ENCODE peak calls at places on chromosomes 3 and 15, in eight cellular contexts. One of them, this sample, is unnamed.

GRCh38 chr15:41607033-41607432 is 48.0 kb downstream of the TYRO3 start:
- DNase-seq in mesothelial cell of epicardium: no peak
- DNase-seq in stimulated activated CD8-positive, alpha-beta memory T cell treated with anti-CD3 and anti-CD28 coated beads, Interleukin-12 subunit alpha, Interleukin-12 subunit beta, amount 100 ng/mL, for 1 hour: no peak
- DNase-seq in NCI-H1092: no peak
- DNase-seq in ovary: no peak
- DNase-seq in GM23338: no peak
- DNase-seq in NCI-H1417: no peak
- DNase-seq in effector memory CD8-positive, alpha-beta T cell: no peak
- DNase-seq in this sample: no peak

GRCh38 chr3:135217730-135218129 is 422.7 kb downstream of the EPHB1 start:
- DNase-seq in ovary: no peak
- DNase-seq in stimulated activated CD8-positive, alpha-beta memory T cell treated with anti-CD3 and anti-CD28 coated beads, Interleukin-12 subunit alpha, Interleukin-12 subunit beta, amount 100 ng/mL, for 1 hour: no peak
- DNase-seq in NCI-H1092: no peak
- DNase-seq in NCI-H1417: no peak
- DNase-seq in effector memory CD8-positive, alpha-beta T cell: no peak
- DNase-seq in GM23338: no peak
- DNase-seq in mesothelial cell of epicardium: no peak
- DNase-seq in this sample: no peak

GRCh38 chr15:99446565-99447496 is 119.0 kb upstream of the MEF2A start:
- DNase-seq in stimulated activated CD8-positive, alpha-beta memory T cell treated with anti-CD3 and anti-CD28 coated beads, Interleukin-12 subunit alpha, Interleukin-12 subunit beta, amount 100 ng/mL, for 1 hour: no peak
- DNase-seq in effector memory CD8-positive, alpha-beta T cell: no peak
- DNase-seq in GM23338: no peak
- DNase-seq in ovary: peak
- DNase-seq in mesothelial cell of epicardium: peak
- DNase-seq in NCI-H1417: peak
- DNase-seq in NCI-H1092: peak
- DNase-seq in this sample: no peak

GRCh38 chr15:57509121-57509520 is 82.6 kb upstream of the MYZAP start:
- DNase-seq in ovary: no peak
- DNase-seq in mesothelial cell of epicardium: no peak
- DNase-seq in NCI-H1417: no peak
- DNase-seq in NCI-H1092: no peak
- DNase-seq in effector memory CD8-positive, alpha-beta T cell: no peak
- DNase-seq in GM23338: peak
- DNase-seq in stimulated activated CD8-positive, alpha-beta memory T cell treated with anti-CD3 and anti-CD28 coated beads, Interleukin-12 subunit alpha, Interleukin-12 subunit beta, amount 100 ng/mL, for 1 hour: no peak
- DNase-seq in this sample: no peak

GRCh38 chr3:68206524-68207117 is 552.2 kb upstream of the SUCLG2 start:
- DNase-seq in GM23338: peak
- DNase-seq in mesothelial cell of epicardium: no peak
- DNase-seq in effector memory CD8-positive, alpha-beta T cell: no peak
- DNase-seq in ovary: no peak
- DNase-seq in stimulated activated CD8-positive, alpha-beta memory T cell treated with anti-CD3 and anti-CD28 coated beads, Interleukin-12 subunit alpha, Interleukin-12 subunit beta, amount 100 ng/mL, for 1 hour: no peak
- DNase-seq in NCI-H1417: no peak
- DNase-seq in NCI-H1092: no peak
- DNase-seq in this sample: no peak

GRCh38 chr3:23376516-23377248 is 173.6 kb downstream of the UBE2E2 start:
- DNase-seq in NCI-H1417: no peak
- DNase-seq in mesothelial cell of epicardium: no peak
- DNase-seq in stimulated activated CD8-positive, alpha-beta memory T cell treated with anti-CD3 and anti-CD28 coated beads, Interleukin-12 subunit alpha, Interleukin-12 subunit beta, amount 100 ng/mL, for 1 hour: no peak
- DNase-seq in NCI-H1092: no peak
- DNase-seq in effector memory CD8-positive, alpha-beta T cell: no peak
- DNase-seq in GM23338: no peak
- DNase-seq in ovary: no peak
- DNase-seq in this sample: peak

GRCh38 chr3:61601831-61602230 is 40.5 kb downstream of the PTPRG start:
- DNase-seq in GM23338: no peak
- DNase-seq in NCI-H1417: peak
- DNase-seq in effector memory CD8-positive, alpha-beta T cell: no peak
- DNase-seq in mesothelial cell of epicardium: no peak
- DNase-seq in NCI-H1092: no peak
- DNase-seq in stimulated activated CD8-positive, alpha-beta memory T cell treated with anti-CD3 and anti-CD28 coated beads, Interleukin-12 subunit alpha, Interleukin-12 subunit beta, amount 100 ng/mL, for 1 hour: no peak
- DNase-seq in ovary: no peak
- DNase-seq in this sample: peak

GRCh38 chr15:39609166-39609918 is 28.5 kb downstream of the THBS1 start:
- DNase-seq in effector memory CD8-positive, alpha-beta T cell: no peak
- DNase-seq in NCI-H1092: no peak
- DNase-seq in NCI-H1417: no peak
- DNase-seq in stimulated activated CD8-positive, alpha-beta memory T cell treated with anti-CD3 and anti-CD28 coated beads, Interleukin-12 subunit alpha, Interleukin-12 subunit beta, amount 100 ng/mL, for 1 hour: no peak
- DNase-seq in ovary: no peak
- DNase-seq in mesothelial cell of epicardium: no peak
- DNase-seq in GM23338: no peak
- DNase-seq in this sample: no peak

GRCh38 chr15:27985099-27985498 is 114.0 kb downstream of the OCA2 start:
- DNase-seq in NCI-H1092: no peak
- DNase-seq in NCI-H1417: no peak
- DNase-seq in mesothelial cell of epicardium: no peak
- DNase-seq in GM23338: no peak
- DNase-seq in effector memory CD8-positive, alpha-beta T cell: no peak
- DNase-seq in stimulated activated CD8-positive, alpha-beta memory T cell treated with anti-CD3 and anti-CD28 coated beads, Interleukin-12 subunit alpha, Interleukin-12 subunit beta, amount 100 ng/mL, for 1 hour: no peak
- DNase-seq in ovary: no peak
- DNase-seq in this sample: no peak

GRCh38 chr15:29322407-29322806 is 52.8 kb upstream of the NSMCE3 start:
- DNase-seq in ovary: no peak
- DNase-seq in NCI-H1417: peak
- DNase-seq in NCI-H1092: peak
- DNase-seq in stimulated activated CD8-positive, alpha-beta memory T cell treated with anti-CD3 and anti-CD28 coated beads, Interleukin-12 subunit alpha, Interleukin-12 subunit beta, amount 100 ng/mL, for 1 hour: no peak
- DNase-seq in effector memory CD8-positive, alpha-beta T cell: no peak
- DNase-seq in mesothelial cell of epicardium: no peak
- DNase-seq in GM23338: no peak
- DNase-seq in this sample: no peak

GRCh38 chr3:42654331-42655201 is 1.1 kb downstream of the ZBTB47 start:
- DNase-seq in NCI-H1092: no peak
- DNase-seq in GM23338: peak
- DNase-seq in NCI-H1417: peak
- DNase-seq in ovary: peak
- DNase-seq in mesothelial cell of epicardium: peak
- DNase-seq in stimulated activated CD8-positive, alpha-beta memory T cell treated with anti-CD3 and anti-CD28 coated beads, Interleukin-12 subunit alpha, Interleukin-12 subunit beta, amount 100 ng/mL, for 1 hour: no peak
- DNase-seq in effector memory CD8-positive, alpha-beta T cell: no peak
- DNase-seq in this sample: no peak

GRCh38 chr15:71707230-71708051 is 102.9 kb upstream of the NR2E3 start:
- DNase-seq in effector memory CD8-positive, alpha-beta T cell: no peak
- DNase-seq in NCI-H1417: no peak
- DNase-seq in mesothelial cell of epicardium: no peak
- DNase-seq in stimulated activated CD8-positive, alpha-beta memory T cell treated with anti-CD3 and anti-CD28 coated beads, Interleukin-12 subunit alpha, Interleukin-12 subunit beta, amount 100 ng/mL, for 1 hour: no peak
- DNase-seq in GM23338: no peak
- DNase-seq in NCI-H1092: no peak
- DNase-seq in ovary: no peak
- DNase-seq in this sample: no peak

GRCh38 chr3:152309535-152310317 is 41.0 kb downstream of the MBNL1 start:
- DNase-seq in stimulated activated CD8-positive, alpha-beta memory T cell treated with anti-CD3 and anti-CD28 coated beads, Interleukin-12 subunit alpha, Interleukin-12 subunit beta, amount 100 ng/mL, for 1 hour: no peak
- DNase-seq in ovary: no peak
- DNase-seq in GM23338: no peak
- DNase-seq in effector memory CD8-positive, alpha-beta T cell: no peak
- DNase-seq in mesothelial cell of epicardium: no peak
- DNase-seq in NCI-H1417: no peak
- DNase-seq in NCI-H1092: no peak
- DNase-seq in this sample: no peak

GRCh38 chr15:69074011-69074842 is 59.7 kb downstream of the NOX5 start:
- DNase-seq in mesothelial cell of epicardium: peak
- DNase-seq in NCI-H1417: peak
- DNase-seq in stimulated activated CD8-positive, alpha-beta memory T cell treated with anti-CD3 and anti-CD28 coated beads, Interleukin-12 subunit alpha, Interleukin-12 subunit beta, amount 100 ng/mL, for 1 hour: no peak
- DNase-seq in ovary: peak
- DNase-seq in GM23338: peak
- DNase-seq in effector memory CD8-positive, alpha-beta T cell: no peak
- DNase-seq in NCI-H1092: peak
- DNase-seq in this sample: no peak